ENCODE peak calls at places on chromosomes 12 and 14, in six cellular contexts. B is Panc1, C is pancreas, Y is A549, K is small intestine, U is body of pancreas. F is an unnamed sample.

GRCh38 chr12:104602426-104602825 is 145.7 kb downstream of the CHST11 start:
- DNase-seq in B (no peak), C (no peak), Y (no peak), K (no peak), U (no peak), F (no peak)

GRCh38 chr14:101601603-101602465 is 40.5 kb downstream of the DIO3 start:
- DNase-seq in B (no peak), C (no peak), Y (no peak), K (no peak), U (no peak), F (peak)

GRCh38 chr14:68806526-68807147 is 13.8 kb upstream of the ZFP36L1 start:
- DNase-seq in B (no peak), C (peak), Y (no peak), K (no peak), U (no peak), F (no peak)

GRCh38 chr14:55188686-55189295 is 2.6 kb downstream of the DLGAP5 start:
- DNase-seq in B (no peak), C (no peak), Y (no peak), K (no peak), U (no peak), F (no peak)

GRCh38 chr14:97025722-97026121 is 228.5 kb downstream of the VRK1 start:
- DNase-seq in B (no peak), C (no peak), Y (no peak), K (no peak), U (no peak), F (no peak)

GRCh38 chr12:110585231-110585799 is 2.2 kb upstream of the PPTC7 start:
- DNase-seq in B (no peak), C (peak), Y (no peak), K (no peak), U (peak), F (no peak)

GRCh38 chr14:86279405-86279804 is 749.5 kb downstream of the FLRT2 start:
- DNase-seq in B (no peak), C (no peak), Y (no peak), K (no peak), U (no peak), F (no peak)

GRCh38 chr14:55297611-55298323 is 26.5 kb downstream of the FBXO34 start:
- DNase-seq in B (no peak), C (peak), Y (peak), K (peak), U (peak), F (no peak)

GRCh38 chr12:10235761-10236631 is 23.3 kb downstream of the GABARAPL1 start:
- DNase-seq in B (no peak), C (no peak), Y (peak), K (peak), U (peak), F (no peak)

GRCh38 chr14:104722938-104723650 is 935 bp upstream of the ADSS1 start:
- DNase-seq in B (no peak), C (no peak), Y (peak), K (peak), U (no peak), F (no peak)

GRCh38 chr12:21813125-21813524 is 38.6 kb upstream of the KCNJ8 start:
- DNase-seq in B (no peak), C (no peak), Y (no peak), K (no peak), U (no peak), F (no peak)

GRCh38 chr12:32944195-32944594 is 47.6 kb upstream of the PKP2 start:
- DNase-seq in B (no peak), C (no peak), Y (peak), K (no peak), U (no peak), F (no peak)

GRCh38 chr12:116319316-116319715 is 41.8 kb upstream of the MED13L start:
- DNase-seq in B (no peak), C (no peak), Y (no peak), K (no peak), U (no peak), F (no peak)

GRCh38 chr14:36521598-36522345 is 1.7 kb upstream of the NKX2-1 start:
- DNase-seq in B (no peak), C (no peak), Y (no peak), K (no peak), U (no peak), F (no peak)

GRCh38 chr12:43742106-43742505 is 16.5 kb downstream of the PUS7L start:
- DNase-seq in B (no peak), C (no peak), Y (no peak), K (no peak), U (no peak), F (no peak)

GRCh38 chr12:124687695-124688301 is 120.4 kb upstream of the NCOR2 start:
- DNase-seq in B (no peak), C (no peak), Y (no peak), K (no peak), U (no peak), F (no peak)

GRCh38 chr12:95265765-95266164 is 48.2 kb downstream of the VEZT start:
- DNase-seq in B (no peak), C (no peak), Y (no peak), K (no peak), U (no peak), F (no peak)

GRCh38 chr12:44053550-44054243 is 217.8 kb downstream of the TMEM117 start:
- DNase-seq in B (no peak), C (no peak), Y (no peak), K (peak), U (no peak), F (no peak)

GRCh38 chr12:58795825-58796224 is 124.5 kb downstream of the LRIG3 start:
- DNase-seq in B (no peak), C (no peak), Y (no peak), K (no peak), U (no peak), F (no peak)

GRCh38 chr14:76186318-76187027 is 34.8 kb downstream of the GPATCH2L start:
- DNase-seq in B (no peak), C (no peak), Y (no peak), K (peak), U (no peak), F (no peak)

GRCh38 chr14:89445252-89445973 is 28.4 kb upstream of the FOXN3 start:
- DNase-seq in B (no peak), C (no peak), Y (no peak), K (no peak), U (no peak), F (no peak)

GRCh38 chr12:26869908-26870459 is 37.0 kb upstream of the ITPR2 start:
- DNase-seq in B (no peak), C (peak), Y (no peak), K (no peak), U (peak), F (no peak)

GRCh38 chr12:131682511-131682895 is 28.4 kb upstream of the SFSWAP start:
- DNase-seq in B (no peak), C (no peak), Y (no peak), K (no peak), U (no peak), F (no peak)

GRCh38 chr14:24427537-24428508 is 1.6 kb downstream of the CBLN3 start:
- DNase-seq in B (no peak), C (peak), Y (no peak), K (peak), U (peak), F (no peak)

GRCh38 chr12:85642810-85643209 is 193.4 kb downstream of the RASSF9 start:
- DNase-seq in B (no peak), C (no peak), Y (peak), K (peak), U (no peak), F (no peak)

GRCh38 chr12:54389536-54390175 is 5.1 kb upstream of the ZNF385A start:
- DNase-seq in B (no peak), C (no peak), Y (no peak), K (no peak), U (no peak), F (no peak)

GRCh38 chr12:30836656-30837445 is 82.1 kb upstream of the CAPRIN2 start:
- DNase-seq in B (no peak), C (no peak), Y (no peak), K (peak), U (no peak), F (no peak)

GRCh38 chr14:65769151-65769550 is 356.6 kb downstream of the FUT8 start:
- DNase-seq in B (no peak), C (no peak), Y (no peak), K (no peak), U (no peak), F (peak)

GRCh38 chr14:85501751-85502150 is 28.2 kb upstream of the FLRT2 start:
- DNase-seq in B (no peak), C (no peak), Y (no peak), K (no peak), U (no peak), F (no peak)

GRCh38 chr12:31959701-31960391 is 631 bp downstream of the RESF1 start:
- DNase-seq in B (peak), C (peak), Y (peak), K (peak), U (peak), F (peak)

GRCh38 chr14:36863271-36863670 is 201.6 kb downstream of the PAX9 start:
- DNase-seq in B (no peak), C (no peak), Y (no peak), K (no peak), U (no peak), F (no peak)

GRCh38 chr12:52205584-52206308 is 13.9 kb upstream of the KRT80 start:
- DNase-seq in B (no peak), C (no peak), Y (no peak), K (peak), U (peak), F (no peak)

GRCh38 chr12:52206309-52207040 is 14.7 kb upstream of the KRT80 start:
- DNase-seq in B (no peak), C (no peak), Y (no peak), K (no peak), U (peak), F (peak)

GRCh38 chr12:52204095-52204930 is 12.5 kb upstream of the KRT80 start:
- DNase-seq in B (no peak), C (no peak), Y (no peak), K (no peak), U (peak), F (no peak)

GRCh38 chr12:52203126-52203921 is 11.5 kb upstream of the KRT80 start:
- DNase-seq in B (no peak), C (peak), Y (peak), K (peak), U (peak), F (peak)

DNA sequence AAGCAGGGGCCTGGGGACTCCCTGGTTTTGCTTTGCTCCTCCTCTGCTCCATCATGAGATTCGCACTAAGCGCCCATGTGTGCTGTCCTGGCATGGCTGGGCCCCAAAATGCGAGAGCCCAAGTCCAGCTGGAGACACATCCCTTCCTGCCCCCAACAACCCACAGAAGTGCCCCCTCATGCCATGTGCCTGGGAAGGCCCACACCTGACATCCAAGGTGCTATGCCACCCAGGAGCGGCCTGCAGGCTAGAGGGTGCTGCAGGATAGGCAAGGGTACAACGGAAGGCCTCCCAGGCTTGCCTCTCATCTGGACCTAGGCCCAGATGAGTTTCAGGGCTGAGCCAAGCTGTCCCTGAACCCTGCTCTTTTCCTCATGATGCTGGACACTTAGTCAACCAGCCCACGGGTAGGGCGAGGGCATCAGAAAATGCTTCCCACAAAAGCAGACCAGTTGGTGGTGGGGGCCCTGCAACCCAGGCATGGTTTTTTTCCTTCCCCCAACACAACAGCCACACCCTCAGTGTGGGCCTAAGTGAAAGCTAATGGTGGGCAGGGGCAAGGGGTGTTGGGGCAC is 13.2 kb upstream of the KRT80 start:
- DNase-seq in B (no peak), C (no peak), Y (no peak), K (no peak), U (peak), F (no peak)
- H3K27ac ChIP-seq in B (peak), C (no peak), Y (peak), K (no peak), U (no peak), F (no peak)

GRCh38 chr12:51812871-51813270 is 35.6 kb downstream of the FIGNL2 start:
- DNase-seq in B (no peak), C (no peak), Y (no peak), K (no peak), U (no peak), F (no peak)

GRCh38 chr12:51813931-51814310 is 34.6 kb downstream of the FIGNL2 start:
- DNase-seq in B (no peak), C (no peak), Y (no peak), K (no peak), U (no peak), F (no peak)

GRCh38 chr12:51815571-51815970 is 32.9 kb downstream of the FIGNL2 start:
- DNase-seq in B (no peak), C (no peak), Y (no peak), K (no peak), U (no peak), F (no peak)

GRCh38 chr12:51817027-51817953 is 31.2 kb downstream of the FIGNL2 start:
- DNase-seq in B (no peak), C (no peak), Y (no peak), K (peak), U (no peak), F (no peak)

DNA sequence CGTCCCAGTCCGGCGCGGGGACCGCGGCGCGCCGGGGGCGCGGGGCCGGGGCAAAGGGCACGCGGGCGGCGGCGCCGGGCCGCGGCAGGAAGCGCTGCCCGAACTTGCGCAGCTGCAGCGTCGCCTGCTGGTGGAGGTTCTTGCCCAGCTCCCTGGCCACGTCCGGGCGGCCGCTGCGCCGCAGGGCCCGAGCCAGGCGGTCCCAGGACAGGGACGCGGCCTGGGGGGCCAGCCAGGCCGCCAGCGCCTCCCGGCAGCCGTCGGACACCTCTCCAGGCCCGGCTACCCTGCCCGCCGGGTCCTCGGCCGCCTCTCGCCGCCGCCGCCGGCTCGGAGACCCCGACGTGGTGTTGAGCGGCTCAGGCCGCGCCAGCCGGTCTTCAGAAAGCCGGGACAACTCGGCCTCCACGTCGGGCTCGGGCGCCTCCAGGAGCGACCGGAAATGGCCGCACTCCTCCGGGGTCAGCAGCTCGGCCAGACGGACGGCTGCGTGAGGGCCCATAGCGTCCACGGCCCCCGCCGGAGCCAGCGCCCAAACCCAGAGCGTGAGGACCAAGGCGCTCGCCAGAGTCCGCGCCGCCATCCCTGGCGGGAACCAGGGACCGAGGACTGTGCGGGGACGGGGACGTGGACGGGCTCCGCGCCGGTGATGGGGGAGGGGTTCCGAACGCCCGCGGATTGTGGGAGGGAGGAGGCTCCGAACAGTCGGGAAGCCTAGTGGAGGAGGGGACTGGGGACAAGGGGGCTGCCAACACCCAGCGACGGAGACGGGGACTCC is 34.0 kb downstream of the FIGNL2 start:
- DNase-seq in B (no peak), C (peak), Y (peak), K (peak), U (peak), F (peak)
- H3K27ac ChIP-seq in B (peak), C (peak), Y (peak), K (peak), U (peak), F (no peak)

DNA sequence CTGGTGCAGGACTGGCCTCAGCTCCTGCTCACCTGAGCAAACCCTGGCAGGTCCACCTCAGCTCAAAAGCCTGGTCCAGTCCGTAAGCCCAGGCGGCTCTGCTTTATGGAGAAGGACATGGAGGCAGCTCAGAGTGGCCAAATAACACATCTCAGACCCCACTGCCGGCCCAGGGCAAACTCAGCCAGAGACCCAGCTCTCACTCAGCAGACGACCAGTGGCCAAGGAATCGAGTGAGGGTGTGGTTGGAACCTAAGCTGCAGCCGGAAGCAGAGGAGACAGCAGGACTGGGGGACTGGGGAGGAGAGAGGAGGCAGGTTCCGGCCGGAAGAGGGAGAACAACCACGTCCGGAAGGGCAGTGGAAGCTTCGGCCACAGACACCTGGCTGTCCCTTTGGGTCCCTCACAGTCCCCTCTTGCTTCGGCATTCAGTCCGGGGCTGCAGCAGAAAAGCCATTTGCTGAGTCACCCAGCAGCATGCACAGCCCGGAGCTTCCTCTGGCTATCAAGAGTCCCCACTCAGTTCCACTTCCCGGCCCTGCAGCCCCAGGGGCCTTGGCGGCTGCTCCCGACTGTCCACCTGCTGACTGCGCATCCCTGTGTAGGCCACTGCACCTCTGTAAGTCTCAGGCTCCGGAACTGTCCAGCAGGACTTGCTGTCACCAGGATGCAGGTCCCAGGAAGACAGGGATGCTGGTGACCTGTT is 104.0 kb downstream of the CALM1 start:
- DNase-seq in B (no peak), C (no peak), Y (no peak), K (no peak), U (no peak), F (no peak)
- H3K27ac ChIP-seq in B (no peak), C (no peak), Y (peak), K (no peak), U (no peak), F (no peak)

GRCh38 chr14:56490379-56490778 is 89.2 kb upstream of the TMEM260 start:
- DNase-seq in B (no peak), C (no peak), Y (peak), K (peak), U (no peak), F (no peak)
- H3K27ac ChIP-seq in B (no peak), C (no peak), Y (no peak), K (no peak), U (no peak), F (no peak)

DNA sequence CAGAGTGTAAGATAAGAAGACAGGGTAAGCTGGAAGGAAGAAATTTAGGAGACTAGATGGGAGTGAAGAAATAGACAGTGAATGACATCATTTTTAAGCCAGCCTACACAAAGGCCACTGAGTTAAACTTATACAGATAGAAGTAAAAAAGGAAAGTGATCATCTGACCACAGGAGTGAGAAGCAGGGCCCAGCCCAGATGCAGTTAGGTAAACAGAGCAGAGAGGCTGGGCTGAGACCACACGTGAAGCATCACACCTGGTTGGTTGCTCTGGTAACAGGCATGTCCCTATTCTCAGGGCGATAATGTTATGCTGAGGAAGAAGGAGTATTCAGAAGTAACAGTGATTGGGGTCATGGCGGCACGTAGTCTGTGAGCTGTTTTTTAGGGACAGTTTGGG is 1079.4 kb downstream of the AACS start:
- DNase-seq in B (no peak), C (no peak), Y (no peak), K (no peak), U (no peak), F (no peak)
- H3K27ac ChIP-seq in B (no peak), C (no peak), Y (no peak), K (no peak), U (no peak), F (no peak)